ENCODE peak calls at places on chromosomes 2 and 18, in seven cellular contexts. G, T, F, Z, H, V and R are unnamed samples.

GRCh38 chr18:31819106-31819924 is 58.6 kb upstream of the SLC25A52 start:
- DNase-seq in F (peak; percentile 52), V (no peak), T (peak; percentile 48), G (no peak), H (no peak), Z (no peak), R (no peak)

GRCh38 chr2:218960196-218961165 is 1.0 kb downstream of the CDK5R2 start:
- DNase-seq in V (no peak), T (no peak), G (peak; percentile 25), H (no peak), F (no peak), Z (no peak), R (no peak)

GRCh38 chr2:209305746-209306196 is 118.1 kb upstream of the MAP2 start:
- DNase-seq in H (no peak), T (no peak), F (no peak), G (no peak), Z (no peak), V (peak; percentile 64), R (no peak)

GRCh38 chr2:176067587-176068002 is 16.2 kb downstream of the EVX2 start:
- DNase-seq in H (no peak), F (no peak), V (no peak), T (no peak), Z (no peak), G (no peak), R (no peak)

GRCh38 chr2:174337337-174338154 is 2.8 kb downstream of the SP9 start:
- DNase-seq in F (no peak), V (no peak), H (no peak), G (no peak), Z (no peak), T (no peak), R (no peak)

GRCh38 chr2:44268259-44268649 is 7.0 kb upstream of the SLC3A1 start:
- DNase-seq in T (peak; percentile 32), H (no peak), G (no peak), F (peak; percentile 41), V (no peak), Z (no peak), R (no peak)

GRCh38 chr2:240904216-240905175 is 1.6 kb upstream of the CROCC2 start:
- DNase-seq in V (peak; percentile 76), G (no peak), Z (no peak), F (no peak), H (no peak), T (no peak), R (no peak)

GRCh38 chr2:45698538-45698937 is 47.1 kb downstream of the PRKCE start:
- DNase-seq in V (no peak), Z (no peak), H (no peak), T (peak; percentile 23), G (peak; percentile 51), F (no peak), R (no peak)

GRCh38 chr2:226077841-226078240 is 678.3 kb downstream of the NYAP2 start:
- DNase-seq in H (no peak), F (no peak), G (no peak), T (no peak), Z (no peak), V (no peak), R (no peak)

GRCh38 chr2:216688731-216689360 is 6.5 kb downstream of the IGFBP5 start:
- DNase-seq in T (no peak), V (no peak), H (no peak), G (no peak), F (no peak), Z (no peak), R (no peak)

GRCh38 chr2:85681776-85682175 is 12.4 kb upstream of the GNLY start:
- DNase-seq in H (no peak), F (no peak), G (no peak), Z (no peak), V (no peak), T (no peak), R (no peak)

GRCh38 chr2:199940373-199940772 is 14.9 kb downstream of the TYW5 start:
- DNase-seq in T (peak; percentile 43), G (no peak), Z (no peak), V (no peak), H (no peak), F (peak; percentile 38), R (no peak)

GRCh38 chr2:218879881-218880748 is 537 bp upstream of the WNT10A start:
- DNase-seq in Z (peak; percentile 78), G (no peak), H (no peak), T (no peak), F (no peak), V (peak; percentile 68), R (peak; percentile 97)

GRCh38 chr2:236970656-236971010 is 115.1 kb upstream of the COPS8 start:
- DNase-seq in G (no peak), H (no peak), F (no peak), Z (no peak), T (no peak), V (no peak), R (no peak)

GRCh38 chr2:236969767-236970655 is 115.7 kb upstream of the COPS8 start:
- DNase-seq in V (no peak), Z (peak; percentile 19), H (no peak), G (no peak), F (no peak), T (peak; percentile 10), R (peak; percentile 54)

GRCh38 chr2:236968101-236968886 is 117.4 kb upstream of the COPS8 start:
- DNase-seq in H (no peak), F (no peak), V (no peak), G (no peak), Z (peak; percentile 53), T (no peak), R (peak; percentile 40)

GRCh38 chr2:236967499-236967783 is 118.2 kb upstream of the COPS8 start:
- DNase-seq in V (no peak), G (no peak), Z (no peak), H (no peak), T (no peak), F (no peak), R (no peak)

GRCh38 chr2:236969075-236969474 is 116.6 kb upstream of the COPS8 start:
- DNase-seq in Z (no peak), F (no peak), H (no peak), T (no peak), V (no peak), G (no peak), R (no peak)
- H3K4me1 ChIP-seq in Z (peaks cover 5% of the 10 kb centered on the region), F (no peaks in the 10 kb centered on the region), H (peaks cover 14% of the 10 kb centered on the region), T (peaks cover 24% of the 10 kb centered on the region), V (peaks cover 42% of the 10 kb centered on the region), G (no peaks in the 10 kb centered on the region), R (peaks cover 37% of the 10 kb centered on the region)

GRCh38 chr18:57447154-57447621 is 12.0 kb downstream of the ONECUT2 start:
- DNase-seq in H (no peak), T (no peak), G (no peak), F (peak; percentile 18), V (no peak), Z (no peak), R (no peak)

GRCh38 chr18:57445488-57446319 is 10.5 kb downstream of the ONECUT2 start:
- DNase-seq in H (no peak), G (no peak), T (peak; percentile 56), V (no peak), Z (no peak), F (no peak), R (no peak)

GRCh38 chr18:57444301-57444759 is 9.2 kb downstream of the ONECUT2 start:
- DNase-seq in Z (no peak), G (no peak), H (no peak), T (no peak), V (no peak), F (no peak), R (no peak)

GRCh38 chr18:57443716-57444115 is 8.5 kb downstream of the ONECUT2 start:
- DNase-seq in H (no peak), T (no peak), F (no peak), V (no peak), G (no peak), Z (no peak), R (no peak)

DNA sequence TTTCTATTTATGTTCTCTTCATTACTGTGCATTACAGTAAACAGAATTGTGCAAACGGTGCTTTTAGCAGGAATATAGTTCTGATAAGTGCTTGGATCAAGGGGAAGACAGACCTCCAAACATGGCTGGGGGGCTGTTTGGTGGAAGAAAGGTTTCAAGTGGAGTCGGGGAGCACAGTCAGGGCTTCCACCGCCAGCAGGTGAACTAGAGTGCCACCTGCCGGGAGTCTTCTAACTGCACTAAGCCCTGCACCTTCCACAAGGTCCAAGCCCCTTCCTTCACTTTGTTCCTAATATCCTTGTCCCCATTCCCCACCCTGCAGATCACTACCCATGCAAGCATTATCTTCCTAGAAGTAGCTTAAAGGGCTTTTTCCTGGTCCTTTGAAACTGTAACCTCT is 11.1 kb downstream of the ONECUT2 start:
- DNase-seq in H (no peak), T (peak; percentile 55), G (no peak), F (peak; percentile 4), Z (no peak), V (no peak), R (no peak)
- TF ChIP-seq CTCF in H (peak; percentile 57), T (peak; percentile 79), G (peak; percentile 15), F (peak; percentile 39), Z (peak; percentile 12), V (peak; percentile 13), R (no peak)

GRCh38 chr2:235468978-235469694 is 24.7 kb upstream of the AGAP1 start:
- DNase-seq in H (no peak), Z (peak; percentile 14), G (peak; percentile 79), T (peak; percentile 95), F (peak; percentile 94), V (no peak), R (no peak)
- H3K4me3 ChIP-seq in H (no peak overlapping the region), Z (no peak overlapping the region), G (no peak overlapping the region), T (peak overlapping the region; percentile 51), F (no peak overlapping the region), V (no peak overlapping the region), R (no peak overlapping the region)

DNA sequence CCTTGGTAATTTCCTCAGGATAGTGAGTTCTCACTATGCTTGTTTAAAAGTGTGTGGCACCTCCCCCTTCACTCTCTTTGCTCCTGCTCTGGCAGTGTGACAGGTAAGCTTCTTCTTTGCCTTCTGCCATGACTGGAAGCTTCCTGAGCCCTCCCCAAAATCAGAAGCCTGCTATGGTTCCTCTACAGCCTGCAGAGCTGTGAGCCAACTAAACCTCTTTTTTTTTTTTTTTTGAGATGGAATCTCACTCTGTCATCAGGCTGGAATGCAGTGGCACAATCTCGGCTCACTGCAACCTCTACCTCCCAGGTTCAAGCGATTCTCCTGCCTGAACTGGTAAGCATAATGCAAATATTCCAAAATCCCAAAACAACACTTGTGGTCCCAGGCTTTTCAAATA is 80.0 kb downstream of the SOWAHC start:
- DNase-seq in F (no peak), V (no peak), T (peak; percentile 28), Z (peak; percentile 18), G (no peak), H (no peak), R (no peak)
- H3K4me1 ChIP-seq in F (peaks cover 4% of the 10 kb centered on the region), V (peaks cover 14% of the 10 kb centered on the region), T (peaks cover 25% of the 10 kb centered on the region), Z (peaks cover 57% of the 10 kb centered on the region), G (peaks cover 13% of the 10 kb centered on the region), H (peaks cover 17% of the 10 kb centered on the region), R (no peaks in the 10 kb centered on the region)

GRCh38 chr2:20475567-20475952 is 28.7 kb downstream of the RHOB start:
- DNase-seq in Z (no peak), F (no peak), V (no peak), G (no peak), T (no peak), H (no peak), R (no peak)
- TF ChIP-seq CTCF in Z (no peak), F (no peak), V (no peak), G (no peak), T (no peak), H (no peak), R (no peak)